ENCODE peak calls at places on chromosomes 1 and 21, in five cellular contexts. P, C, F, E and W are unnamed samples.

GRCh38 chr1:201504179-201504631 is 2.7 kb downstream of the CSRP1 start:
- DNase-seq in P (no peak), C (no peak), F (no peak), E (no peak), W (no peak)

GRCh38 chr1:200602632-200603031 is 17.9 kb downstream of the KIF14 start:
- DNase-seq in P (no peak), C (no peak), F (no peak), E (no peak), W (no peak)

GRCh38 chr1:156833598-156833997 is 16.9 kb upstream of the SH2D2A start:
- DNase-seq in P (no peak), C (no peak), F (no peak), E (no peak), W (no peak)

GRCh38 chr1:1144122-1144842 is 28.4 kb upstream of the C1orf159 start:
- DNase-seq in P (no peak), C (no peak), F (no peak), E (no peak), W (no peak)

GRCh38 chr1:221336141-221336540 is 405.7 kb downstream of the DUSP10 start:
- DNase-seq in P (no peak), C (no peak), F (no peak), E (no peak), W (no peak)

GRCh38 chr1:30416221-30416820 is 307.1 kb downstream of the MATN1 start:
- DNase-seq in P (no peak), C (no peak), F (no peak), E (no peak), W (no peak)

GRCh38 chr1:109977225-109977624 is 7.3 kb upstream of the AHCYL1 start:
- DNase-seq in P (no peak), C (no peak), F (no peak), E (peak; percentile 69), W (no peak)

GRCh38 chr1:57489342-57490036 is 65.6 kb upstream of the DAB1 start:
- DNase-seq in P (peak; percentile 70), C (no peak), F (no peak), E (no peak), W (no peak)

GRCh38 chr21:42338730-42339715 is 11.8 kb downstream of the TFF2 start:
- DNase-seq in P (no peak), C (no peak), F (no peak), E (no peak), W (no peak)

GRCh38 chr1:32759521-32759980 is 57.0 kb upstream of the SYNC start:
- DNase-seq in P (no peak), C (no peak), F (no peak), E (no peak), W (no peak)

GRCh38 chr1:27672750-27673112 is 739 bp upstream of the IFI6 start:
- DNase-seq in P (no peak), C (no peak), F (no peak), E (no peak), W (no peak)
- TF ChIP-seq CTCF in P (no peak), C (no peak), F (no peak), E (no peak), W (no peak)

GRCh38 chr1:119827010-119827409 is 15.8 kb upstream of the REG4 start:
- DNase-seq in P (no peak), C (no peak), F (no peak), E (no peak), W (no peak)
- TF ChIP-seq CTCF in P (peak; percentile 51), C (peak; percentile 67), F (peak; percentile 25), E (no peak), W (peak; percentile 62)

GRCh38 chr1:160838876-160839275 is 23.8 kb downstream of the CD244 start:
- DNase-seq in P (no peak), C (no peak), F (no peak), E (no peak), W (no peak)

GRCh38 chr1:160836561-160836960 is 26.1 kb downstream of the CD244 start:
- DNase-seq in P (no peak), C (no peak), F (no peak), E (no peak), W (no peak)

GRCh38 chr1:160837558-160838205 is 25.0 kb downstream of the CD244 start:
- DNase-seq in P (no peak), C (peak; percentile 66), F (peak; percentile 29), E (no peak), W (no peak)

GRCh38 chr1:160834945-160835565 is 27.6 kb downstream of the CD244 start:
- DNase-seq in P (no peak), C (no peak), F (peak; percentile 38), E (no peak), W (peak; percentile 36)

DNA sequence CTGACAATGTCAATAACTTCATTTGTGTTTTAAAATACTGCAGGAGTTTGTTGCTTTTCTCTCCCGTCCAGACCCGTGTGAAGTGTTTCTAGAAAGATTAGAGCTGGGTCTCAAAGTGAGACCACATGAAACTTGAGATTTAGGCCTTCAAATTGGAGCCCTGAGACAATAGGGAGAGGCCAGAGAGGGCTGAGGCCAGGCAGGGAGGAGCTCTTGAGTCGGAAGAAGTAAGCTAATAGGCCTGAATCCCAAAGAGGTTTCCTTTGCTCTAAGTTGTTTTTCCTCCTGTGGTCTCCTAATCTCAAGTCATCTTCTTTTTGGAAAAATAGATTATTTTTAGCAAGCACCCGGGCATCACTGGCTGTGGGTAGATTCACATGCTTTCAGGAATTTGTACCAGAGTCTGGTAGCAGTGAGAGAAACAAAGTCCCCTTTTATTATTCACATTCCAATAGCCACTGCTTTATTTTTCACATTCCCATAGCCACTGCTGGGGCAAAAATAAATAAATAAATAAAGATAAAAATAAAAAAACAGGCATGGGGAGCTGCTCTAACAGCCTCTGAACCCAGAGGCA is 25.6 kb downstream of the CD244 start:
- DNase-seq in P (no peak), C (no peak), F (no peak), E (no peak), W (no peak)
- TF ChIP-seq CTCF in P (no peak), C (no peak), F (no peak), E (no peak), W (no peak)

DNA sequence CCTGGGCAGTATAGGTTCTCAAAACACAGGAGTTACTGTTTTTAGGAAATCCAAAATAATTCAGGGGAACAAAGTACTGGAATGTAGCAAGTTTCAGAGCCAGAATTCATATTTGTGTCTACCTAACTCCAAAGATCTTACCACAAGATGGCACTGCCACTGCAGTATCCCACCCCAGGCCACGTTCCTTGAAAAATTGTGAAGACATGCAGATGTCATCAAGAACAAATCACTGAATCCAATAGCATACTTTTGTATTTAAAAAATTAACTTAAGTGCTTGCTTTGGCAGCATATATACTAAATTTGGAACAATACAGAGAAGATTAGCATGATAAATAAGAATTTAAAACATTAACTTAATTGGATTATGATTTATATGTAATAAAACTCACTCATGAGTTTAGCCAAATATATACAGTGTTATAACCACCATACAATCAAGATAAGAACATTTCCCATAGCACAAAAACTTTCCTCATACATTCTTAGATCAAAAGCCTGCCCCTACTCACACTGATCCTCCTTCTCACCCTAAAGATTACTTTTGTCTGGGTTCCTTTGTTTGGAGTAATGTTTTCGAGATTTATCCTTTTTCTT is 209.9 kb downstream of the FAF1 start:
- DNase-seq in P (peak; percentile 14), C (no peak), F (peak; percentile 18), E (no peak), W (peak; percentile 22)
- TF ChIP-seq CTCF in P (peak; percentile 58), C (peak; percentile 27), F (peak; percentile 36), E (peak; percentile 26), W (peak; percentile 18)

DNA sequence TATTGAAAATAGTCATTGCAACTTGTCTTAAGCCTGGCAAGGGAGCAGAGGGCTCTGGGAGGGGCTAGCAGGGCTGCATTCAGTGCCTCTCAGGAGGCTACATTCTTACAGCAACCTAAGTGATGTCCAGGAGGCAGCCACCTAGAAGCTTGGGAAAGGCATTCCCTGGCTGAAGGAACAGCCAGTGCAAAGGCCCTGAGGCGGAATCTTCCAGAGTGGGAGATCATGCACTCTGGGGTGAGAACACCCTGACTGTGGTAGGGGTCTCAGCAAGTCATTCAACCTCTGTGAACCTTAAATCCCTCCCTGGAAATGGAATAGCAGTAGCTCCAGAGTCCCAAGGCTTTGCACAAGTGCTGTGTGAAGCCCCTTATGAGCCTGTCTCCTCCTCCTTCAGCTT is 84.1 kb downstream of the TAS1R2 start:
- DNase-seq in P (no peak), C (no peak), F (no peak), E (no peak), W (no peak)
- TF ChIP-seq CTCF in P (no peak), C (no peak), F (no peak), E (no peak), W (no peak)

DNA sequence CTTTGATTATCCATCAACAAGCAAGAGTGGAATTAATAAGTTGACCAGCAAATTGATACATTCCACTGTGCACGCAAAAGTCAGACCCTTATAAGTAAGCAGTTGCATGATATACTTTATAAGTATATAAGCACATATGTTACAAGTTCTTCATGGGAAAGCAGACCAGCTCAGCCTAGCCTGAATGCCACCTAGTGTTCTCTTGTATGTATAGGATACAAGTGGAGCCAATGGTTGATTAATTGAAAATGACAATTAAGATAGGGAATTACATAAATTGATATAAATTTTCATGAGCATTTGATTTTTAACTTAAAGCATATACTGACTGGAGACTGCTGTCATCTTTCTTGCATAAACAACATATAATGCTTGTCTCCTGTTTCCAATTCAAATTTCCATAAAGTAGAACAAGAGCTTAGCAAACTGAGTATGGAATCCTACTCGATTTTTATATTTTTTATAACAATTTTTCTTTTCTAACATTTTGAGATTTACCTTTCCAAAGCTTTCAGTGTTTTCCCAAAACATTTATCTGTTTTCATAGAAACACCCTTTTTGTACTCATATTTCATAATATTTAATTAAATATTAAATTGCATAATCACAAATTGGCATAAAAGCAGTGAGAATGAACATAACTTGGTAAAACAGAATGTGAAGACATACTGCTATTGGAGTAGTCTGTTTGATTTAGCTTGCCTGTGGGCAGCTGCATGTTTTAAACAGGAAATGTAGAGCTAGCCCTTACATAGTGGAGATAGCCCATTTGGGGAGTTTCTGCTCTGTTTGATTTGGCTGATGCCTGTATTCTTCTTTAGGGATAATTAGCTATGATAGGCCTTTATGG is 62.8 kb downstream of the MAGI3 start:
- DNase-seq in P (peak; percentile 32), C (peak; percentile 4), F (peak; percentile 14), E (no peak), W (no peak)
- TF ChIP-seq CTCF in P (peak; percentile 52), C (peak; percentile 36), F (peak; percentile 30), E (no peak), W (peak; percentile 49)